ENCODE peak calls at places on chromosomes 11 and 22, in five cellular contexts. One of them, this sample, is unnamed.

GRCh38 chr22:46179748-46180147 is 29.4 kb downstream of the PPARA start:
- DNase-seq in H9: no peak
- DNase-seq in thyroid gland: no peak
- DNase-seq in Peyer's patch: no peak
- DNase-seq in nephron progenitor cell: no peak
- DNase-seq in this sample: no peak

GRCh38 chr22:20023214-20023613 is 2.3 kb downstream of the TANGO2 start:
- DNase-seq in H9: no peak
- DNase-seq in Peyer's patch: no peak
- DNase-seq in thyroid gland: no peak
- DNase-seq in nephron progenitor cell: no peak
- DNase-seq in this sample: no peak

GRCh38 chr11:34313099-34313517 is 44.7 kb downstream of the ABTB2 start:
- DNase-seq in thyroid gland: no peak
- DNase-seq in Peyer's patch: peak; percentile 22
- DNase-seq in H9: peak; percentile 37
- DNase-seq in nephron progenitor cell: no peak
- DNase-seq in this sample: no peak

GRCh38 chr11:104154296-104154695 is 9.7 kb downstream of the PDGFD start:
- DNase-seq in nephron progenitor cell: no peak
- DNase-seq in H9: no peak
- DNase-seq in Peyer's patch: no peak
- DNase-seq in thyroid gland: no peak
- DNase-seq in this sample: no peak

GRCh38 chr11:62805991-62806441 is 776 bp upstream of the NXF1 start:
- DNase-seq in thyroid gland: no peak
- DNase-seq in H9: no peak
- DNase-seq in Peyer's patch: no peak
- DNase-seq in nephron progenitor cell: no peak
- DNase-seq in this sample: peak; percentile 37

GRCh38 chr11:73818838-73819237 is 31.2 kb downstream of the MRPL48 start:
- DNase-seq in Peyer's patch: no peak
- DNase-seq in nephron progenitor cell: no peak
- DNase-seq in H9: no peak
- DNase-seq in thyroid gland: no peak
- DNase-seq in this sample: peak; percentile 19

GRCh38 chr22:32380991-32381390 is 23.3 kb downstream of the RFPL3 start:
- DNase-seq in thyroid gland: no peak
- DNase-seq in Peyer's patch: no peak
- DNase-seq in H9: no peak
- DNase-seq in nephron progenitor cell: no peak
- DNase-seq in this sample: no peak

GRCh38 chr11:3128356-3129180 is 36.5 kb downstream of the OSBPL5 start:
- DNase-seq in thyroid gland: no peak
- DNase-seq in nephron progenitor cell: no peak
- DNase-seq in H9: no peak
- DNase-seq in Peyer's patch: no peak
- DNase-seq in this sample: no peak

GRCh38 chr11:26087095-26087935 is 244.6 kb upstream of the ANO3 start:
- DNase-seq in H9: no peak
- DNase-seq in Peyer's patch: peak; percentile 17
- DNase-seq in thyroid gland: no peak
- DNase-seq in nephron progenitor cell: no peak
- DNase-seq in this sample: no peak

GRCh38 chr11:73151371-73151870 is 9.3 kb upstream of the FCHSD2 start:
- DNase-seq in Peyer's patch: no peak
- DNase-seq in H9: no peak
- DNase-seq in nephron progenitor cell: no peak
- DNase-seq in thyroid gland: no peak
- DNase-seq in this sample: no peak

GRCh38 chr11:96275807-96276594 is 67.0 kb downstream of the MAML2 start:
- DNase-seq in H9: no peak
- DNase-seq in nephron progenitor cell: no peak
- DNase-seq in Peyer's patch: no peak
- DNase-seq in thyroid gland: no peak
- DNase-seq in this sample: no peak

GRCh38 chr11:12698049-12698448 is 23.8 kb downstream of the TEAD1 start:
- DNase-seq in thyroid gland: no peak
- DNase-seq in H9: no peak
- DNase-seq in nephron progenitor cell: peak; percentile 30
- DNase-seq in Peyer's patch: no peak
- DNase-seq in this sample: no peak

GRCh38 chr22:48761546-48761945 is 1066.1 kb downstream of the BRD1 start:
- DNase-seq in nephron progenitor cell: no peak
- DNase-seq in Peyer's patch: peak; percentile 14
- DNase-seq in thyroid gland: no peak
- DNase-seq in H9: peak; percentile 10
- DNase-seq in this sample: no peak

GRCh38 chr11:44938066-44938691 is 12.5 kb downstream of the TP53I11 start:
- DNase-seq in H9: no peak
- DNase-seq in thyroid gland: no peak
- DNase-seq in Peyer's patch: no peak
- DNase-seq in nephron progenitor cell: no peak
- DNase-seq in this sample: no peak

GRCh38 chr11:63818609-63819008 is 5.4 kb downstream of the SPINDOC start:
- DNase-seq in thyroid gland: no peak
- DNase-seq in Peyer's patch: no peak
- DNase-seq in nephron progenitor cell: no peak
- DNase-seq in H9: no peak
- DNase-seq in this sample: no peak

This sample was measured in SK-N-SH.